ENCODE peak calls at places on chromosome 7, in ten cellular contexts. W is pons; R is ELR; Q is RCC 7860; F is NCI-H1105; L is GM13977; K is activated T-cell treated with anti-CD3 and anti-CD28 coated beads, Interleukin-2, amount 50 U/mL, for 48 hours; Y is activated T-helper 1 cell treated with Interleukin-2 at 50 U/mL for 16 hours; N is stimulated activated CD8-positive, alpha-beta memory T cell treated with anti-CD3 and anti-CD28 coated beads, Interleukin-15, amount 100 ng/mL, for 24 hours; C is cardiac septum. J is an unnamed sample.

GRCh38 chr7:1748076-1748750 is 78.1 kb downstream of the ELFN1 start:
- DNase-seq in W (no peak), R (no peak), Q (no peak), F (no peak), L (no peak), K (no peak), Y (no peak), N (no peak), C (no peak), J (no peak)

GRCh38 chr7:20267482-20267881 is 50.3 kb upstream of the MACC1 start:
- DNase-seq in W (no peak), R (no peak), Q (no peak), F (no peak), L (no peak), K (no peak), Y (no peak), N (no peak), C (no peak), J (no peak)

GRCh38 chr7:78542551-78542950 is 744.0 kb downstream of the PHTF2 start:
- DNase-seq in W (no peak), R (no peak), Q (no peak), F (no peak), L (no peak), K (no peak), Y (no peak), N (no peak), C (no peak), J (no peak)

GRCh38 chr7:92641921-92642511 is 51.8 kb upstream of the FAM133B start:
- DNase-seq in W (no peak), R (peak; percentile 95), Q (peak; percentile 99), F (no peak), L (no peak), K (peak; percentile 83), Y (no peak), N (no peak), C (no peak), J (no peak)

GRCh38 chr7:22784346-22784745 is 38.3 kb downstream of the TOMM7 start:
- DNase-seq in W (no peak), R (no peak), Q (no peak), F (no peak), L (no peak), K (no peak), Y (no peak), N (no peak), C (no peak), J (no peak)

GRCh38 chr7:13990319-13990983 is 985 bp upstream of the ETV1 start:
- DNase-seq in W (peak; percentile 67), R (peak; percentile 78), Q (peak; percentile 44), F (peak; percentile 86), L (peak; percentile 14), K (peak; percentile 31), Y (no peak), N (no peak), C (peak; percentile 77), J (peak; percentile 93)

GRCh38 chr7:36207451-36208291 is 54.6 kb downstream of the EEPD1 start:
- DNase-seq in W (peak; percentile 89), R (peak; percentile 89), Q (peak; percentile 79), F (no peak), L (no peak), K (no peak), Y (no peak), N (no peak), C (no peak), J (no peak)

GRCh38 chr7:54701982-54702381 is 57.0 kb downstream of the SEC61G start:
- DNase-seq in W (no peak), R (no peak), Q (no peak), F (no peak), L (no peak), K (no peak), Y (no peak), N (no peak), C (no peak), J (no peak)

GRCh38 chr7:131370523-131370968 is 42.9 kb downstream of the MKLN1 start:
- DNase-seq in W (no peak), R (peak; percentile 64), Q (peak; percentile 74), F (no peak), L (peak; percentile 7), K (no peak), Y (no peak), N (no peak), C (no peak), J (no peak)

GRCh38 chr7:131540491-131541162 is 15.8 kb downstream of the PODXL start:
- DNase-seq in W (no peak), R (no peak), Q (no peak), F (no peak), L (no peak), K (no peak), Y (no peak), N (no peak), C (peak; percentile 75), J (no peak)

GRCh38 chr7:17437586-17437985 is 139.1 kb downstream of the AHR start:
- DNase-seq in W (no peak), R (no peak), Q (no peak), F (no peak), L (no peak), K (no peak), Y (no peak), N (no peak), C (no peak), J (no peak)

GRCh38 chr7:133770863-133771492 is 356.2 kb upstream of the LRGUK start:
- DNase-seq in W (no peak), R (peak; percentile 61), Q (peak; percentile 69), F (no peak), L (no peak), K (no peak), Y (no peak), N (no peak), C (no peak), J (no peak)

GRCh38 chr7:135620980-135621850 is 41.1 kb upstream of the STMP1 start:
- DNase-seq in W (peak; percentile 92), R (peak; percentile 90), Q (peak; percentile 57), F (peak; percentile 51), L (peak; percentile 23), K (no peak), Y (no peak), N (no peak), C (no peak), J (peak; percentile 60)

GRCh38 chr7:21076054-21076453 is 289.4 kb upstream of the SP8 start:
- DNase-seq in W (no peak), R (no peak), Q (no peak), F (peak; percentile 95), L (no peak), K (no peak), Y (no peak), N (no peak), C (no peak), J (peak; percentile 98)

GRCh38 chr7:132485136-132485535 is 91.1 kb downstream of the PLXNA4 start:
- DNase-seq in W (no peak), R (no peak), Q (no peak), F (no peak), L (no peak), K (no peak), Y (no peak), N (no peak), C (no peak), J (peak; percentile 24)

GRCh38 chr7:41224063-41224763 is 478.7 kb downstream of the INHBA start:
- DNase-seq in W (no peak), R (peak; percentile 91), Q (peak; percentile 43), F (no peak), L (no peak), K (no peak), Y (no peak), N (no peak), C (no peak), J (no peak)

GRCh38 chr7:16271355-16271754 is 150.0 kb downstream of the CRPPA start:
- DNase-seq in W (no peak), R (no peak), Q (no peak), F (no peak), L (no peak), K (no peak), Y (no peak), N (no peak), C (no peak), J (no peak)

GRCh38 chr7:7639421-7639820 is 1.1 kb upstream of the UMAD1 start:
- DNase-seq in W (no peak), R (no peak), Q (no peak), F (no peak), L (no peak), K (no peak), Y (no peak), N (no peak), C (no peak), J (no peak)

GRCh38 chr7:73597978-73598782 is 19.8 kb upstream of the TBL2 start:
- DNase-seq in W (no peak), R (no peak), Q (no peak), F (no peak), L (no peak), K (no peak), Y (no peak), N (no peak), C (no peak), J (no peak)

GRCh38 chr7:85160223-85160622 is 26.6 kb downstream of the SEMA3D start:
- DNase-seq in W (no peak), R (peak; percentile 88), Q (no peak), F (no peak), L (no peak), K (no peak), Y (no peak), N (no peak), C (no peak), J (no peak)

GRCh38 chr7:50939026-50939425 is 156.3 kb upstream of the GRB10 start:
- DNase-seq in W (no peak), R (no peak), Q (no peak), F (no peak), L (no peak), K (no peak), Y (no peak), N (no peak), C (no peak), J (no peak)

GRCh38 chr7:116393654-116394053 is 105.9 kb upstream of the CAV2 start:
- DNase-seq in W (no peak), R (no peak), Q (no peak), F (no peak), L (no peak), K (no peak), Y (no peak), N (no peak), C (no peak), J (no peak)

GRCh38 chr7:116249969-116250553 is 39.7 kb downstream of the TES start:
- DNase-seq in W (no peak), R (peak; percentile 62), Q (peak; percentile 47), F (peak; percentile 1), L (no peak), K (no peak), Y (no peak), N (no peak), C (no peak), J (no peak)

GRCh38 chr7:123039269-123039668 is 43.8 kb upstream of the TAS2R16 start:
- DNase-seq in W (no peak), R (no peak), Q (no peak), F (no peak), L (no peak), K (no peak), Y (no peak), N (no peak), C (no peak), J (no peak)

GRCh38 chr7:132255084-132255483 is 321.2 kb downstream of the PLXNA4 start:
- DNase-seq in W (no peak), R (no peak), Q (no peak), F (no peak), L (no peak), K (no peak), Y (no peak), N (no peak), C (peak; percentile 43), J (no peak)

GRCh38 chr7:85229544-85229943 is 42.7 kb upstream of the SEMA3D start:
- DNase-seq in W (no peak), R (no peak), Q (no peak), F (no peak), L (no peak), K (no peak), Y (no peak), N (no peak), C (no peak), J (no peak)

GRCh38 chr7:28725911-28726310 is 232.2 kb downstream of the TRIL start:
- DNase-seq in W (no peak), R (no peak), Q (no peak), F (no peak), L (no peak), K (no peak), Y (no peak), N (no peak), C (no peak), J (no peak)

GRCh38 chr7:70017371-70017770 is 419.1 kb downstream of the AUTS2 start:
- DNase-seq in W (no peak), R (no peak), Q (no peak), F (no peak), L (no peak), K (no peak), Y (no peak), N (no peak), C (no peak), J (no peak)

J was measured in NCI-H748 treated with DMSO at 0.1 percent for 48 hours.